ENCODE peak calls at places on chromosomes 12 and 14, in eight cellular contexts. One of them, this sample, is unnamed. For H3K27me3, the result is how much of the 10 kb centered on the place peaks cover.

GRCh38 chr12:6097384-6097783 is 27.1 kb downstream of the VWF start:
- DNase-seq in uterus: no peak
- DNase-seq in tibial nerve: no peak
- DNase-seq in mammary epithelial cell: peak
- DNase-seq in GM23338: no peak
- DNase-seq in colonic mucosa: no peak
- DNase-seq in tibial artery: no peak
- DNase-seq in pancreas: no peak
- DNase-seq in this sample: no peak

GRCh38 chr12:94309348-94309747 is 150.3 kb downstream of the CEP83 start:
- DNase-seq in uterus: no peak
- DNase-seq in tibial nerve: no peak
- DNase-seq in mammary epithelial cell: no peak
- DNase-seq in GM23338: no peak
- DNase-seq in colonic mucosa: no peak
- DNase-seq in tibial artery: no peak
- DNase-seq in pancreas: no peak
- DNase-seq in this sample: no peak

GRCh38 chr14:91374287-91374880 is 43.2 kb downstream of the CCDC88C start:
- DNase-seq in uterus: no peak
- DNase-seq in tibial nerve: no peak
- DNase-seq in mammary epithelial cell: no peak
- DNase-seq in GM23338: no peak
- DNase-seq in colonic mucosa: no peak
- DNase-seq in tibial artery: no peak
- DNase-seq in pancreas: no peak
- DNase-seq in this sample: no peak

GRCh38 chr14:77593501-77593911 is 22.9 kb downstream of the SPTLC2 start:
- DNase-seq in uterus: no peak
- DNase-seq in tibial nerve: no peak
- DNase-seq in mammary epithelial cell: no peak
- DNase-seq in GM23338: no peak
- DNase-seq in colonic mucosa: no peak
- DNase-seq in tibial artery: no peak
- DNase-seq in pancreas: no peak
- DNase-seq in this sample: no peak

GRCh38 chr14:86087377-86087776 is 557.4 kb downstream of the FLRT2 start:
- DNase-seq in uterus: no peak
- DNase-seq in tibial nerve: no peak
- DNase-seq in mammary epithelial cell: no peak
- DNase-seq in GM23338: no peak
- DNase-seq in colonic mucosa: no peak
- DNase-seq in tibial artery: no peak
- DNase-seq in pancreas: no peak
- DNase-seq in this sample: no peak

GRCh38 chr12:14931359-14931758 is 7.0 kb downstream of the ERP27 start:
- DNase-seq in uterus: no peak
- DNase-seq in tibial nerve: no peak
- DNase-seq in mammary epithelial cell: no peak
- DNase-seq in GM23338: no peak
- DNase-seq in colonic mucosa: no peak
- DNase-seq in tibial artery: no peak
- DNase-seq in pancreas: no peak
- DNase-seq in this sample: no peak

GRCh38 chr14:70585221-70585620 is 15.2 kb downstream of the MED6 start:
- DNase-seq in uterus: no peak
- DNase-seq in tibial nerve: no peak
- DNase-seq in mammary epithelial cell: peak
- DNase-seq in GM23338: peak
- DNase-seq in colonic mucosa: no peak
- DNase-seq in tibial artery: no peak
- DNase-seq in pancreas: no peak
- DNase-seq in this sample: no peak

GRCh38 chr12:30000401-30000800 is 216.7 kb upstream of the TMTC1 start:
- DNase-seq in uterus: no peak
- DNase-seq in tibial nerve: no peak
- DNase-seq in mammary epithelial cell: no peak
- DNase-seq in GM23338: no peak
- DNase-seq in colonic mucosa: no peak
- DNase-seq in tibial artery: no peak
- DNase-seq in pancreas: no peak
- DNase-seq in this sample: no peak

GRCh38 chr12:24499151-24500146 is 449.5 kb downstream of the BCAT1 start:
- DNase-seq in uterus: no peak
- DNase-seq in tibial nerve: no peak
- DNase-seq in mammary epithelial cell: peak
- DNase-seq in GM23338: no peak
- DNase-seq in colonic mucosa: no peak
- DNase-seq in tibial artery: no peak
- DNase-seq in pancreas: no peak
- DNase-seq in this sample: no peak

GRCh38 chr12:121812921-121813896 is 9.4 kb downstream of the SETD1B start:
- DNase-seq in uterus: no peak
- DNase-seq in tibial nerve: no peak
- DNase-seq in mammary epithelial cell: no peak
- DNase-seq in GM23338: no peak
- DNase-seq in colonic mucosa: no peak
- DNase-seq in tibial artery: no peak
- DNase-seq in pancreas: peak
- DNase-seq in this sample: no peak

GRCh38 chr14:100594625-100594951 is 7.4 kb upstream of the BEGAIN start:
- DNase-seq in uterus: no peak
- DNase-seq in tibial nerve: no peak
- DNase-seq in mammary epithelial cell: no peak
- DNase-seq in GM23338: no peak
- DNase-seq in colonic mucosa: no peak
- DNase-seq in tibial artery: no peak
- DNase-seq in pancreas: no peak
- DNase-seq in this sample: no peak
- H3K27me3 ChIP-seq in uterus: under half
- H3K27me3 ChIP-seq in tibial nerve: under half
- H3K27me3 ChIP-seq in mammary epithelial cell: under half
- H3K27me3 ChIP-seq in GM23338: under half
- H3K27me3 ChIP-seq in colonic mucosa: under half
- H3K27me3 ChIP-seq in tibial artery: under half
- H3K27me3 ChIP-seq in pancreas: under half
- H3K27me3 ChIP-seq in this sample: under half

GRCh38 chr12:51590347-51591019 is 550 bp upstream of the SCN8A start:
- DNase-seq in uterus: peak
- DNase-seq in tibial nerve: no peak
- DNase-seq in mammary epithelial cell: peak
- DNase-seq in GM23338: peak
- DNase-seq in colonic mucosa: peak
- DNase-seq in tibial artery: peak
- DNase-seq in pancreas: peak
- DNase-seq in this sample: no peak
- TF ChIP-seq CTCF in uterus: peak
- TF ChIP-seq CTCF in tibial nerve: peak
- TF ChIP-seq CTCF in mammary epithelial cell: peak
- TF ChIP-seq CTCF in GM23338: no peak
- TF ChIP-seq CTCF in colonic mucosa: no peak
- TF ChIP-seq CTCF in tibial artery: no peak
- TF ChIP-seq CTCF in pancreas: peak
- TF ChIP-seq CTCF in this sample: peak

GRCh38 chr14:106845286-106846087 is 1319.1 kb downstream of the TMEM121 start:
- DNase-seq in uterus: peak
- DNase-seq in tibial nerve: no peak
- DNase-seq in mammary epithelial cell: peak
- DNase-seq in GM23338: no peak
- DNase-seq in colonic mucosa: peak
- DNase-seq in tibial artery: no peak
- DNase-seq in pancreas: peak
- DNase-seq in this sample: no peak

GRCh38 chr14:106843951-106844483 is 1317.6 kb downstream of the TMEM121 start:
- DNase-seq in uterus: peak
- DNase-seq in tibial nerve: no peak
- DNase-seq in mammary epithelial cell: peak
- DNase-seq in GM23338: no peak
- DNase-seq in colonic mucosa: peak
- DNase-seq in tibial artery: no peak
- DNase-seq in pancreas: peak
- DNase-seq in this sample: no peak

GRCh38 chr14:106843376-106843775 is 1317.0 kb downstream of the TMEM121 start:
- DNase-seq in uterus: no peak
- DNase-seq in tibial nerve: no peak
- DNase-seq in mammary epithelial cell: no peak
- DNase-seq in GM23338: no peak
- DNase-seq in colonic mucosa: no peak
- DNase-seq in tibial artery: no peak
- DNase-seq in pancreas: no peak
- DNase-seq in this sample: no peak

GRCh38 chr14:106846218-106846617 is 1319.8 kb downstream of the TMEM121 start:
- DNase-seq in uterus: no peak
- DNase-seq in tibial nerve: no peak
- DNase-seq in mammary epithelial cell: peak
- DNase-seq in GM23338: no peak
- DNase-seq in colonic mucosa: no peak
- DNase-seq in tibial artery: no peak
- DNase-seq in pancreas: no peak
- DNase-seq in this sample: no peak

DNA sequence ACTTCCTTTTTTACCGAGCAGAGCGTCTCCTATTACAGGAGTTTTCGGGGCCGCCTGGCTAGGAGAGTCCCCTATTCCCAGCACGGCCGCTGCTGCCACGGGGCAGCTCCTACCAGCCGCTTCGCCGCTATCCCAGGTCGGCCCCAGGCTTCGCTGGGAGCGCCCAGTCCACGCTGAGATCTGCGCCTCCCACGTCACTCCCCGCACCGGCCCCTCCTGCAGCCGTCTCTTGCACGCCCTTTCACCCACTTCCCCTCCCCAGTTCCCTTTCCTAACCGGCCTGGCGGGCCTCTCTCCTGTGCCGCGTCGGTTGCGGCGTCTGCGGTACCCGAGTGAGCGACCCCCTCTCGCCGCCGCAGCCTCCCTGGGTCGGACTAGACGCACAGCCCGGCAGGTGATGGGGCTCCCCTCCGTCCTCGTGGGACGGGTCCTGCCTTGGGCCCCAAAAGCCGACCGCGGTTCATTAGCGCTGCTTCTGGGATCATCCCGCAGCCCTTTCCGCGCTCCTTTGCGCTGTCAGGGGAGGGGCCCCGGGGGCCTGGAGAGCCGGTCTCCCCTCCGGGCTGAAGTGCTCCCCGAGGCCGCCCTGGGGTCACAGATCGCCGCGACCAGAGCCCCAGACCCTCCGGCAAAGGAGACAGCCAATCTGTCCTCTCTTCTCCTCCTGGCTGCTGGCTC is 1318.4 kb downstream of the TMEM121 start:
- DNase-seq in uterus: peak
- DNase-seq in tibial nerve: no peak
- DNase-seq in mammary epithelial cell: peak
- DNase-seq in GM23338: no peak
- DNase-seq in colonic mucosa: peak
- DNase-seq in tibial artery: peak
- DNase-seq in pancreas: peak
- DNase-seq in this sample: no peak
- H3K27me3 ChIP-seq in uterus: under half
- H3K27me3 ChIP-seq in tibial nerve: under half
- H3K27me3 ChIP-seq in mammary epithelial cell: under half
- H3K27me3 ChIP-seq in GM23338: under half
- H3K27me3 ChIP-seq in colonic mucosa: under half
- H3K27me3 ChIP-seq in tibial artery: under half
- H3K27me3 ChIP-seq in pancreas: under half
- H3K27me3 ChIP-seq in this sample: under half

GRCh38 chr12:117830471-117830870 is 138.3 kb downstream of the KSR2 start:
- DNase-seq in uterus: no peak
- DNase-seq in tibial nerve: no peak
- DNase-seq in mammary epithelial cell: peak
- DNase-seq in GM23338: no peak
- DNase-seq in colonic mucosa: no peak
- DNase-seq in tibial artery: no peak
- DNase-seq in pancreas: no peak
- DNase-seq in this sample: no peak
- TF ChIP-seq CTCF in uterus: no peak
- TF ChIP-seq CTCF in tibial nerve: no peak
- TF ChIP-seq CTCF in mammary epithelial cell: no peak
- TF ChIP-seq CTCF in GM23338: no peak
- TF ChIP-seq CTCF in colonic mucosa: no peak
- TF ChIP-seq CTCF in tibial artery: no peak
- TF ChIP-seq CTCF in pancreas: no peak
- TF ChIP-seq CTCF in this sample: no peak

GRCh38 chr12:51815571-51815970 is 32.9 kb downstream of the FIGNL2 start:
- DNase-seq in uterus: no peak
- DNase-seq in tibial nerve: no peak
- DNase-seq in mammary epithelial cell: no peak
- DNase-seq in GM23338: peak
- DNase-seq in colonic mucosa: no peak
- DNase-seq in tibial artery: no peak
- DNase-seq in pancreas: no peak
- DNase-seq in this sample: no peak

GRCh38 chr12:51818567-51819300 is 29.8 kb downstream of the FIGNL2 start:
- DNase-seq in uterus: peak
- DNase-seq in tibial nerve: no peak
- DNase-seq in mammary epithelial cell: no peak
- DNase-seq in GM23338: no peak
- DNase-seq in colonic mucosa: no peak
- DNase-seq in tibial artery: no peak
- DNase-seq in pancreas: no peak
- DNase-seq in this sample: no peak

GRCh38 chr12:51817027-51817953 is 31.2 kb downstream of the FIGNL2 start:
- DNase-seq in uterus: no peak
- DNase-seq in tibial nerve: no peak
- DNase-seq in mammary epithelial cell: no peak
- DNase-seq in GM23338: no peak
- DNase-seq in colonic mucosa: no peak
- DNase-seq in tibial artery: no peak
- DNase-seq in pancreas: no peak
- DNase-seq in this sample: no peak

GRCh38 chr12:51819851-51820720 is 28.4 kb downstream of the FIGNL2 start:
- DNase-seq in uterus: peak
- DNase-seq in tibial nerve: no peak
- DNase-seq in mammary epithelial cell: no peak
- DNase-seq in GM23338: peak
- DNase-seq in colonic mucosa: peak
- DNase-seq in tibial artery: no peak
- DNase-seq in pancreas: peak
- DNase-seq in this sample: no peak

DNA sequence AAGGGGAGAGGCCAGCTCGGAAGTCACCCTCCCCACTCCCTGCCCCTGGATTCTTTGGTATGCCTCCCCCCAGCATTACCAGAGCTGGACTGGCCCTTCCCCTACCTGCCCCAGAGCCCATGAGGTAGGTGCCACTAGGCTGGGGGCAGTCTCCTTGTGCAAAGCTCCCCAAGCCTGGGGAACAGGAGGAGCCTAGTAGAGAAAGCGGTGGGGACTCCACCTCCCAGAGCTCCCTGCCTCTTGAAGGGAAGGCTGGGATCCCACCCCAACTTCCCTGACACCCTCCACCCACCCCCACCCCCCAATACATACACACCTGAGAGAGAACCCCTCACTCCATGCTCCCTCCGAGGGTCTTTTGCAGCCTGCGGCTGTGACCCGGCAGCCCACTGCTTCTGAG is 30.4 kb downstream of the FIGNL2 start:
- DNase-seq in uterus: no peak
- DNase-seq in tibial nerve: no peak
- DNase-seq in mammary epithelial cell: no peak
- DNase-seq in GM23338: no peak
- DNase-seq in colonic mucosa: no peak
- DNase-seq in tibial artery: no peak
- DNase-seq in pancreas: no peak
- DNase-seq in this sample: no peak
- H3K27me3 ChIP-seq in uterus: under half
- H3K27me3 ChIP-seq in tibial nerve: under half
- H3K27me3 ChIP-seq in mammary epithelial cell: under half
- H3K27me3 ChIP-seq in GM23338: half or more
- H3K27me3 ChIP-seq in colonic mucosa: under half
- H3K27me3 ChIP-seq in tibial artery: half or more
- H3K27me3 ChIP-seq in pancreas: under half
- H3K27me3 ChIP-seq in this sample: under half

GRCh38 chr12:123808167-123808566 is 46.1 kb downstream of the DNAH10 start:
- DNase-seq in uterus: no peak
- DNase-seq in tibial nerve: no peak
- DNase-seq in mammary epithelial cell: no peak
- DNase-seq in GM23338: peak
- DNase-seq in colonic mucosa: no peak
- DNase-seq in tibial artery: no peak
- DNase-seq in pancreas: no peak
- DNase-seq in this sample: no peak
- TF ChIP-seq CTCF in uterus: no peak
- TF ChIP-seq CTCF in tibial nerve: no peak
- TF ChIP-seq CTCF in mammary epithelial cell: peak
- TF ChIP-seq CTCF in GM23338: peak
- TF ChIP-seq CTCF in colonic mucosa: no peak
- TF ChIP-seq CTCF in tibial artery: no peak
- TF ChIP-seq CTCF in pancreas: no peak
- TF ChIP-seq CTCF in this sample: peak

This sample was measured in right atrium auricular region.